ENCODE peak calls at places on chromosome 19, in seven cellular contexts. Z is fibroblast of pulmonary artery; T is Peyer's patch; M is tibial nerve; Q is A549; J is CD8-positive, alpha-beta T cell; A is H9. I is an unnamed sample.

GRCh38 chr19:48772503-48772953 is 17.2 kb downstream of the FGF21 start:
- DNase-seq in Z (no peak), T (no peak), M (peak), Q (no peak), J (no peak), A (no peak), I (no peak)

GRCh38 chr19:35642312-35642711 is 767 bp downstream of the ETV2 start:
- DNase-seq in Z (no peak), T (no peak), M (no peak), Q (no peak), J (no peak), A (peak), I (no peak)

GRCh38 chr19:50478901-50479715 is 2.5 kb upstream of the GARIN5A start:
- DNase-seq in Z (peak), T (no peak), M (no peak), Q (peak), J (no peak), A (peak), I (peak)

GRCh38 chr19:46787331-46788100 is 878 bp downstream of the SLC1A5 start:
- DNase-seq in Z (peak), T (peak), M (peak), Q (peak), J (no peak), A (peak), I (peak)

GRCh38 chr19:48391100-48392005 is at the start of gene KDELR1:
- DNase-seq in Z (peak), T (peak), M (peak), Q (peak), J (peak), A (peak), I (peak)

GRCh38 chr19:3644351-3645066 is 17.9 kb upstream of the CACTIN start:
- DNase-seq in Z (peak), T (no peak), M (peak), Q (no peak), J (no peak), A (no peak), I (no peak)

GRCh38 chr19:12668937-12669271 is 2.3 kb downstream of the WDR83 start:
- DNase-seq in Z (peak), T (peak), M (peak), Q (no peak), J (peak), A (no peak), I (peak)

GRCh38 chr19:23254141-23254910 is 4.1 kb upstream of the ZNF724 start:
- DNase-seq in Z (no peak), T (no peak), M (no peak), Q (no peak), J (no peak), A (no peak), I (no peak)

GRCh38 chr19:47628058-47628771 is 19.3 kb downstream of the BICRA start:
- DNase-seq in Z (no peak), T (no peak), M (no peak), Q (no peak), J (no peak), A (no peak), I (no peak)

GRCh38 chr19:12913011-12913561 is 6.0 kb downstream of the SYCE2 start:
- DNase-seq in Z (peak), T (no peak), M (peak), Q (no peak), J (no peak), A (peak), I (no peak)

GRCh38 chr19:50333737-50334617 is 4.8 kb upstream of the KCNC3 start:
- DNase-seq in Z (peak), T (peak), M (peak), Q (peak), J (peak), A (peak), I (peak)

GRCh38 chr19:45569619-45570421 is 14.8 kb downstream of the OPA3 start:
- DNase-seq in Z (peak), T (peak), M (no peak), Q (peak), J (peak), A (peak), I (peak)

GRCh38 chr19:22595918-22596341 is 38.2 kb upstream of the ZNF492 start:
- DNase-seq in Z (no peak), T (no peak), M (peak), Q (no peak), J (no peak), A (no peak), I (no peak)

GRCh38 chr19:17302391-17303166 is 646 bp downstream of the ABHD8 start:
- DNase-seq in Z (no peak), T (peak), M (no peak), Q (no peak), J (no peak), A (no peak), I (no peak)

GRCh38 chr19:27750697-27751391 is 1462.1 kb downstream of the UQCRFS1 start:
- DNase-seq in Z (no peak), T (no peak), M (no peak), Q (no peak), J (no peak), A (no peak), I (no peak)

GRCh38 chr19:49356382-49356781 is 5.8 kb downstream of the TEAD2 start:
- DNase-seq in Z (no peak), T (no peak), M (no peak), Q (no peak), J (no peak), A (no peak), I (no peak)

GRCh38 chr19:3479177-3479818 is 1.0 kb downstream of the SMIM24 start:
- DNase-seq in Z (no peak), T (peak), M (no peak), Q (no peak), J (peak), A (peak), I (no peak)

GRCh38 chr19:4879041-4879440 is 11.6 kb upstream of the PLIN3 start:
- DNase-seq in Z (no peak), T (no peak), M (no peak), Q (no peak), J (no peak), A (no peak), I (no peak)

GRCh38 chr19:53546766-53547541 is 9.0 kb downstream of the ZNF331 start:
- DNase-seq in Z (no peak), T (no peak), M (no peak), Q (no peak), J (no peak), A (no peak), I (no peak)

GRCh38 chr19:4473708-4474503 is 1.8 kb downstream of the HDGFL2 start:
- DNase-seq in Z (no peak), T (no peak), M (no peak), Q (no peak), J (no peak), A (no peak), I (no peak)

GRCh38 chr19:34475026-34475974 is 6.3 kb upstream of the WTIP start:
- DNase-seq in Z (peak), T (no peak), M (no peak), Q (no peak), J (no peak), A (no peak), I (no peak)

DNA sequence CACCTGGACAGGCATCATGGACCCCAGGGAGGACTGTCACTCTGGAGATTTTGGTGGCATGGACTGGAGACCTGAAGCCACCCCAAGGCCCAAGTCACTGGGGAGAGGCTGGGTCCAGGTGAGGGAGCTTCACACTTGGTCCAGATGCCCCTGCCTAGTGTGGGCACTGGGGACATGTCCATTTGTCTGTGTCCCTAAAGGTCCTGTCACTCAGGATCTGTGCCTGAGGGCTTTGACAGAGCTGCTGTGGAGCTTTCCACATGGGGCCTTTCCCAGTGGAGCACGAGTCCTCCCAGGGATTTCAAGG is 40.5 kb upstream of the CEACAM8 start:
- DNase-seq in Z (no peak), T (no peak), M (no peak), Q (no peak), J (no peak), A (no peak), I (no peak)
- TF ChIP-seq CTCF in Z (no peak), T (no peak), M (no peak), Q (no peak), J (no peak), A (no peak), I (no peak)

DNA sequence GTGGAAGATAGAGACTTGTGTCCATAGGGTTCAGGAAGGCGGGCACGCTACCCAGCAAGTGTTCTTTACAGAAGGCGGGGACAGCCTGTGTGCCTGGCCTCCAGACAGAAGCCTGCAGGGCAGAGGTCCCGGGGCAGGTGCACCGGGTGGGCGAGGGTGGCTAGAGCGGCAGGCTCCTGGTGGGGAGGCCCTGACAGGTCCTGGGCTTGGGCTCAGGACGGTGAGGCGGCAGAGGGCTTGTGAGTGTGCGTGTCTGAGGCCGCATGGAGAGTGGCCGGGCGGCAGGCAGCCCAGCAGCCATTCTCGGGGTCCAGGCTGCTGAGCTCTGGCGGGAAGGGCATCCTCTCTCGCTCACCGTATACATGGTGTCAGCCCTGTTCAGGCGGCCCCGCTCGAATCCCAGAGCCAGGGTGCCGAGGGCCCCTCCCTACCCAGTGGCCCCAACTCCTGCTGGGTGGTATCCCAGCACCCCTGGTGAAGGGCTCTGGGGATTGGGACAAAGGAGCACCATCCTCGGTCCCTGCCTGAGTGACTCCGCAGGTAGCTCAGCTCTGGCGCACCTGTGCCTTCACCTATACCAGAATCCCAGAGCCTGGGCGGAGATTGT is 3.0 kb upstream of the AMH start:
- DNase-seq in Z (no peak), T (no peak), M (no peak), Q (no peak), J (no peak), A (no peak), I (no peak)
- TF ChIP-seq CTCF in Z (no peak), T (no peak), M (no peak), Q (no peak), J (no peak), A (no peak), I (no peak)

DNA sequence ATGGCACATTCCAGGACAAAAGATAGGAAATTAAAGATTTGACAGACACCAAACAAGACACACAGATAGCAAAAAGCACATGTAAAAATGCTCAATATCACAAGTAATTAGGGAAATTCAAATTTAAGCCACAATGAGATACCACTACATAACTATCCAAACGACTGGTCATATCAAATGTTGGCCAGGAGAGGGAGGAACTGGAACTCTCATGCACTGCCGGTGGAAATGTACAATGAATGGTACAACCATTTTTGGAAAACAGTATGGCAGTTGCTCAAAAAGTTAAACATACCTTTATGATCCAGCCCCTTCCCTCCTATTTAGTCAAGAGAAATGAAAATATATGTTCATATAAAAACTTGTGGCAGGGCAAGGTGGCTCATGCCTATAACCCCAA is 36.8 kb upstream of the CYP2S1 start:
- DNase-seq in Z (no peak), T (no peak), M (no peak), Q (no peak), J (no peak), A (no peak), I (no peak)
- TF ChIP-seq CTCF in Z (peak), T (no peak), M (no peak), Q (no peak), J (no peak), A (peak), I (no peak)

GRCh38 chr19:9352505-9352904 is 10.3 kb upstream of the ZNF177 start:
- DNase-seq in Z (no peak), T (no peak), M (no peak), Q (no peak), J (no peak), A (no peak), I (no peak)

GRCh38 chr19:9348671-9349070 is 14.1 kb upstream of the ZNF177 start:
- DNase-seq in Z (no peak), T (no peak), M (no peak), Q (no peak), J (no peak), A (no peak), I (no peak)

GRCh38 chr19:9353011-9353410 is 9.8 kb upstream of the ZNF177 start:
- DNase-seq in Z (no peak), T (no peak), M (no peak), Q (no peak), J (no peak), A (no peak), I (no peak)

GRCh38 chr19:9345005-9345404 is 17.8 kb upstream of the ZNF177 start:
- DNase-seq in Z (no peak), T (no peak), M (no peak), Q (no peak), J (no peak), A (no peak), I (no peak)

DNA sequence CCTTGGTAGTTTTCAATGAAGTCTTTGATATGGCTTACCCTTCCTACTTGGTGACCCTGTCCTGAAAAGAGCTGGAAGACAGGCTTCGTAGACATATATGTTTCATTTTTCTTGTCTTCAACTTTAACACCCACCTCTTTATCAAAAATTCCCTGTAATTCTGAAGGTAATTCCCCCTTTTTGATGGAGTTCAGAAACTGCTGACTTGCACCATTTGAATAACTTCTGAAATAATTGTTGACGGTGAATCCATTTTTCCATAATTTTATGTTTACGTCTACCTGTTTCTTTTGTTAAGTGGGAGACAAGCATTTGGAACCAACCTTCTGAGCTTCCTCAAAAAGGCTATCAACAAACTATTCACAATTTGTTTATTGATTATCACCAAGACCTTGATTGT is 14.6 kb upstream of the ZNF177 start:
- DNase-seq in Z (no peak), T (no peak), M (no peak), Q (no peak), J (no peak), A (no peak), I (no peak)
- TF ChIP-seq CTCF in Z (no peak), T (no peak), M (no peak), Q (no peak), J (no peak), A (no peak), I (no peak)

DNA sequence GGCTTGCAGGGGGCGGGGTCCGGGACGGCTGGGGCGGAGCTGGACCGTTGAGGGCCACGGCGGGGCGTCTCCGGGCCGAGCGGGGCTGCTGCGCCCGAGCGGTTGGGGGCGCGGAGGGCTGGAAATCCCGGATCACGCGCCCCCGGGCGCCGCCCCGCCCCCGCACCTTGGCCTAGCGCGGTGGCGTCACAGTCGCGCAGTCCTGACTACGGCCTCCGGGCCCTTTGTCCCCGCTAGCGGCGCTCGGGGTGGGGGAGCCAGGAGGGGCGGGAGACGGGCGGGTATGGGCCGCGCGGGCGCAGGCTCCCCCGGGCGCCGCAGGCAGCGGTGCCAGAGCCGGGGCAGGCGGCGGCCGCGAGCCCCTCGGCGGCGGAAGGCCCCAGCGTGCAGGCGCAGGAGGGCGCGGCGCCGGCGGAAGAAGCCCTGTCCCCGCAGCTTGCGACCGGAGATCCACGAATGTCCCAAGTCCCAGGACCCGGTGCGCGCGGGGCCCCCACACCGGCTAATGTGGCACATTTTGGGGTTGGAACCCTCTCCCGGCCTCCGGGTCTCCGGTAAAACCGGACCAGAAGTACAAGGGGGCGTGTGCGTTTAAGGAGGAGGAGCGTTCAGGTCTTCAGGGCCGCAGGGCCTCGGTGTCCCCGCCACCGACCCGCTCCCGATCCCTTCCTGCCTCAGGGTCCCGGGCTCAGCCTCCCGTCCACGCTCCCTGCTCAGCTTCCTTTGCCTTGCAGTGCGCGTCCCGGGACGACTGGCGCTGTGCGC is 840 bp downstream of the GPX4 start:
- DNase-seq in Z (peak), T (peak), M (peak), Q (no peak), J (peak), A (peak), I (peak)
- TF ChIP-seq CTCF in Z (no peak), T (no peak), M (no peak), Q (no peak), J (no peak), A (no peak), I (no peak)

GRCh38 chr19:8017808-8018207 is 12.4 kb upstream of the ELAVL1 start:
- DNase-seq in Z (no peak), T (peak), M (no peak), Q (no peak), J (peak), A (no peak), I (no peak)
- TF ChIP-seq CTCF in Z (no peak), T (no peak), M (peak), Q (no peak), J (no peak), A (peak), I (no peak)

GRCh38 chr19:11151181-11151580 is 4.4 kb downstream of the SPC24 start:
- DNase-seq in Z (no peak), T (no peak), M (peak), Q (no peak), J (no peak), A (no peak), I (no peak)

GRCh38 chr19:11154683-11155047 is 917 bp downstream of the SPC24 start:
- DNase-seq in Z (no peak), T (no peak), M (no peak), Q (no peak), J (no peak), A (no peak), I (no peak)

GRCh38 chr19:11152318-11153062 is 3.1 kb downstream of the SPC24 start:
- DNase-seq in Z (peak), T (no peak), M (peak), Q (no peak), J (no peak), A (no peak), I (no peak)

GRCh38 chr19:11159598-11160001 is 4.0 kb upstream of the SPC24 start:
- DNase-seq in Z (peak), T (no peak), M (peak), Q (no peak), J (no peak), A (no peak), I (no peak)

DNA sequence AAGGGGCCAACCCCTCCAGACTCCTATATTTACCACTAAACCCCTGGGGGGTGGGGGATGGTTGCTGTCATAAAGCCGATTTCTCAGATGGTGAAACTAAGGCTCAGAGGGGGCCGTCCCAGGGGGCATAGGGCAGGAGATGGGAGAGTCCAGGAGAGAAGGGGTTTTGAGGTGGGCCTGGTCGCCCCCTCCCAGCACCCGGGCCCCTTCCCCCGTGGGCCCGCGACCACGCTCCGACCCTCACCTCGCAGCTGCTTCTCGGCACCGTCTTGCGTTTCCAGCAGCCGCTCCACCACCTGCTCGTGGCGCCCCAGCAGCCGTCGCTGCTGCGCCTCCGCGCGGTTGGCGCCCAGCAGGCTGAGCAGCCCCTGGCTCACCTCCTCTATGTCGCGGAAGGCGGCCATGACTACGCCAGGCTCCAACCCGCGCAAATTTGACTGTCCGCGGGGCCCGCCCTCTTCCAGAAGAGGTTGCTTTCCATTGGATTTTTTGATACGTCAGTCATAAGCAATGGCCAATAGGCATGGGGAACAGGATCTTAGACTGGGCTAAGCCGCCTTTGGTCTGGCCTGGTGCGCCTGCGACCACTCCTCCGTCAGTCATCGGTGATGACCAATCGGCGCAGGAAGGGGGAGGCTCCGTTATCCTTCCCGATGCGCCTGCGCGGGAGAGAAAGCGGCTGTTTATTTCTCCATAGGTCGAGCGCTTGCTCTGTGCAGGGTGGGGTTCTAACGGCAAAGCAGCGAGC is at the start of gene SPC24:
- DNase-seq in Z (peak), T (peak), M (peak), Q (peak), J (peak), A (peak), I (peak)
- TF ChIP-seq CTCF in Z (no peak), T (no peak), M (no peak), Q (no peak), J (no peak), A (peak), I (no peak)